ENCODE peak calls at places on chromosomes 7 and 10, in seven cellular contexts. X is mucosa of descending colon, S is pulmonary artery endothelial cell, I is left colon, J is EL, P is NB4, Z is astrocyte of the spinal cord. Y is an unnamed sample.
A peak's percentile ranks its signal among the peaks of the same experiment; 100 is the strongest.

GRCh38 chr7:119270045-119270464 is 1002.9 kb upstream of the KCND2 start:
- DNase-seq in X (peak; percentile 25), S (peak; percentile 17), I (peak; percentile 23), J (peak; percentile 22), P (peak; percentile 77), Z (peak; percentile 74), Y (no peak)

GRCh38 chr7:131898418-131898817 is 342.0 kb upstream of the PODXL start:
- DNase-seq in X (no peak), S (no peak), I (no peak), J (no peak), P (peak; percentile 11), Z (peak; percentile 70), Y (no peak)

GRCh38 chr7:80392229-80393169 is 119.4 kb downstream of the GNAT3 start:
- DNase-seq in X (no peak), S (no peak), I (no peak), J (peak; percentile 38), P (peak; percentile 17), Z (peak; percentile 66), Y (no peak)

GRCh38 chr7:8111282-8111681 is 142.7 kb downstream of the GLCCI1 start:
- DNase-seq in X (no peak), S (no peak), I (no peak), J (no peak), P (no peak), Z (no peak), Y (no peak)

GRCh38 chr10:24826022-24826421 is 102.3 kb upstream of the ARHGAP21 start:
- DNase-seq in X (no peak), S (no peak), I (no peak), J (peak; percentile 67), P (peak; percentile 1), Z (peak; percentile 76), Y (no peak)

GRCh38 chr7:2403014-2403717 is at the start of gene CHST12:
- DNase-seq in X (peak; percentile 96), S (peak; percentile 71), I (peak; percentile 91), J (peak; percentile 92), P (peak; percentile 97), Z (peak; percentile 95), Y (peak; percentile 94)

GRCh38 chr10:72889391-72889831 is 4.1 kb upstream of the OIT3 start:
- DNase-seq in X (no peak), S (no peak), I (no peak), J (peak; percentile 13), P (no peak), Z (peak; percentile 28), Y (no peak)

GRCh38 chr10:43090664-43091063 is 13.8 kb downstream of the RET start:
- DNase-seq in X (no peak), S (no peak), I (no peak), J (no peak), P (no peak), Z (no peak), Y (no peak)

GRCh38 chr7:100589341-100589935 is 3.3 kb downstream of the FBXO24 start:
- DNase-seq in X (no peak), S (no peak), I (no peak), J (no peak), P (no peak), Z (no peak), Y (no peak)

GRCh38 chr7:16695621-16696237 is 49.7 kb downstream of the BZW2 start:
- DNase-seq in X (no peak), S (peak; percentile 24), I (no peak), J (peak; percentile 66), P (peak; percentile 59), Z (peak; percentile 77), Y (no peak)

GRCh38 chr10:17213646-17214349 is 12.3 kb upstream of the TRDMT1 start:
- DNase-seq in X (no peak), S (no peak), I (no peak), J (peak; percentile 68), P (no peak), Z (peak; percentile 78), Y (no peak)

GRCh38 chr7:69373171-69374035 is 224.9 kb upstream of the AUTS2 start:
- DNase-seq in X (no peak), S (no peak), I (no peak), J (no peak), P (peak; percentile 82), Z (peak; percentile 28), Y (no peak)

GRCh38 chr7:150801242-150801945 is 825 bp downstream of the TMEM176A start:
- DNase-seq in X (no peak), S (no peak), I (peak; percentile 41), J (no peak), P (no peak), Z (no peak), Y (no peak)

GRCh38 chr10:70334526-70335245 is 47.7 kb downstream of the LRRC20 start:
- DNase-seq in X (no peak), S (no peak), I (no peak), J (no peak), P (no peak), Z (no peak), Y (no peak)

GRCh38 chr10:111347386-111348005 is 270.7 kb downstream of the ADRA2A start:
- DNase-seq in X (no peak), S (no peak), I (peak; percentile 69), J (no peak), P (no peak), Z (no peak), Y (no peak)

GRCh38 chr7:36040679-36041078 is 112.4 kb upstream of the EEPD1 start:
- DNase-seq in X (no peak), S (no peak), I (no peak), J (peak; percentile 72), P (no peak), Z (no peak), Y (no peak)

GRCh38 chr10:17981766-17982380 is 30.2 kb downstream of the SLC39A12 start:
- DNase-seq in X (no peak), S (no peak), I (no peak), J (peak; percentile 92), P (no peak), Z (peak; percentile 86), Y (no peak)

GRCh38 chr7:51949726-51950644 is 633.4 kb upstream of the COBL start:
- DNase-seq in X (no peak), S (no peak), I (no peak), J (no peak), P (no peak), Z (peak; percentile 70), Y (no peak)

GRCh38 chr10:129645487-129645886 is 178.4 kb downstream of the MGMT start:
- DNase-seq in X (no peak), S (no peak), I (no peak), J (no peak), P (no peak), Z (no peak), Y (no peak)

GRCh38 chr7:123538189-123538714 is 3.9 kb upstream of the IQUB start:
- DNase-seq in X (no peak), S (peak; percentile 78), I (no peak), J (peak; percentile 75), P (no peak), Z (peak; percentile 76), Y (no peak)

GRCh38 chr10:105398202-105398601 is 757.1 kb downstream of the SORCS3 start:
- DNase-seq in X (no peak), S (no peak), I (no peak), J (no peak), P (no peak), Z (peak; percentile 47), Y (no peak)

GRCh38 chr10:43398939-43399871 is 9.8 kb downstream of the HNRNPF start:
- DNase-seq in X (no peak), S (no peak), I (no peak), J (peak; percentile 70), P (peak; percentile 71), Z (peak; percentile 37), Y (no peak)

GRCh38 chr7:150515752-150516151 is 1.1 kb downstream of the GIMAP7 start:
- DNase-seq in X (no peak), S (no peak), I (no peak), J (no peak), P (no peak), Z (no peak), Y (no peak)

GRCh38 chr10:106795619-106796018 is 368.9 kb downstream of the SORCS1 start:
- DNase-seq in X (no peak), S (no peak), I (no peak), J (peak; percentile 1), P (peak; percentile 54), Z (no peak), Y (no peak)

GRCh38 chr10:88926484-88927249 is 25.9 kb downstream of the ACTA2 start:
- DNase-seq in X (no peak), S (no peak), I (no peak), J (peak; percentile 81), P (peak; percentile 55), Z (peak; percentile 88), Y (no peak)

GRCh38 chr7:132800522-132800921 is 224.3 kb upstream of the PLXNA4 start:
- DNase-seq in X (no peak), S (no peak), I (no peak), J (no peak), P (no peak), Z (no peak), Y (no peak)

GRCh38 chr7:40299097-40299496 is 164.3 kb downstream of the SUGCT start:
- DNase-seq in X (no peak), S (peak; percentile 90), I (no peak), J (peak; percentile 81), P (peak; percentile 30), Z (peak; percentile 92), Y (no peak)

GRCh38 chr7:40579401-40579800 is 444.6 kb downstream of the SUGCT start:
- DNase-seq in X (no peak), S (no peak), I (no peak), J (peak; percentile 11), P (no peak), Z (peak; percentile 36), Y (no peak)

GRCh38 chr10:61503051-61503450 is 49.9 kb upstream of the TMEM26 start:
- DNase-seq in X (no peak), S (no peak), I (no peak), J (peak; percentile 62), P (no peak), Z (no peak), Y (no peak)

GRCh38 chr10:6530211-6530840 is 49.8 kb downstream of the PRKCQ start:
- DNase-seq in X (peak; percentile 71), S (no peak), I (no peak), J (no peak), P (no peak), Z (no peak), Y (peak; percentile 36)

GRCh38 chr7:150734293-150734692 is 2.9 kb upstream of the GIMAP5 start:
- DNase-seq in X (no peak), S (no peak), I (no peak), J (no peak), P (no peak), Z (no peak), Y (no peak)

GRCh38 chr10:6398419-6398818 is 181.7 kb downstream of the PRKCQ start:
- DNase-seq in X (no peak), S (no peak), I (no peak), J (no peak), P (peak; percentile 47), Z (no peak), Y (no peak)

GRCh38 chr10:126302195-126302594 is 86.1 kb downstream of the ADAM12 start:
- DNase-seq in X (no peak), S (no peak), I (no peak), J (no peak), P (no peak), Z (no peak), Y (no peak)

GRCh38 chr10:60310746-60311145 is 78.9 kb downstream of the ANK3 start:
- DNase-seq in X (no peak), S (no peak), I (no peak), J (no peak), P (no peak), Z (no peak), Y (no peak)

GRCh38 chr7:121451367-121452073 is 55.4 kb upstream of the FAM3C start:
- DNase-seq in X (no peak), S (no peak), I (no peak), J (no peak), P (no peak), Z (no peak), Y (no peak)

Y was measured in T-helper 17 cell.